ENCODE peak calls at places on chromosomes 7 and 10, in four cellular contexts. H is neuronal stem cell, W is IMR-90, U is mesendoderm. C is an unnamed sample.

GRCh38 chr10:17510242-17510908 is 56.0 kb upstream of the ST8SIA6 start:
- DNase-seq in W (no peak), U (no peak), H (no peak), C (peak)

GRCh38 chr10:5391780-5392179 is 12.8 kb downstream of the TUBAL3 start:
- DNase-seq in U (no peak), H (no peak), W (no peak), C (no peak)

GRCh38 chr7:21617916-21618390 is 75.1 kb downstream of the DNAH11 start:
- DNase-seq in W (peak), H (no peak), U (peak), C (peak)

GRCh38 chr7:106779877-106780276 is 85.2 kb upstream of the PIK3CG start:
- DNase-seq in W (no peak), H (no peak), U (peak), C (peak)

GRCh38 chr10:65945071-65945470 is 980.8 kb upstream of the LRRTM3 start:
- DNase-seq in H (no peak), W (no peak), U (no peak), C (no peak)

GRCh38 chr10:99809931-99810615 is 27.6 kb downstream of the ABCC2 start:
- DNase-seq in W (peak), U (no peak), H (no peak), C (no peak)

GRCh38 chr10:3887885-3888476 is 103.0 kb upstream of the KLF6 start:
- DNase-seq in U (peak), W (peak), H (peak), C (peak)

GRCh38 chr7:42097756-42098155 is 139.3 kb downstream of the GLI3 start:
- DNase-seq in W (peak), H (no peak), U (peak), C (peak)

GRCh38 chr10:13528875-13529713 is at the start of gene BEND7:
- DNase-seq in H (no peak), U (peak), W (peak), C (no peak)

GRCh38 chr7:155352076-155352752 is 54.5 kb downstream of the INSIG1 start:
- DNase-seq in U (no peak), H (no peak), W (no peak), C (no peak)

GRCh38 chr7:138916731-138917130 is 64.5 kb downstream of the KIAA1549 start:
- DNase-seq in H (no peak), U (no peak), W (no peak), C (no peak)

GRCh38 chr10:5709865-5710264 is 25.2 kb downstream of the TASOR2 start:
- DNase-seq in U (no peak), H (no peak), W (no peak), C (no peak)

GRCh38 chr7:131607291-131608111 is 51.1 kb upstream of the PODXL start:
- DNase-seq in W (no peak), H (no peak), U (peak), C (peak)

GRCh38 chr7:131605280-131605878 is 49.0 kb upstream of the PODXL start:
- DNase-seq in H (peak), U (peak), W (no peak), C (no peak)

GRCh38 chr7:131608112-131608498 is 51.7 kb upstream of the PODXL start:
- DNase-seq in W (no peak), U (peak), H (no peak), C (no peak)

GRCh38 chr7:131604841-131605279 is 48.4 kb upstream of the PODXL start:
- DNase-seq in W (peak), U (peak), H (no peak), C (peak)

GRCh38 chr7:131606346-131607290 is 50.2 kb upstream of the PODXL start:
- DNase-seq in U (peak), H (no peak), W (no peak), C (peak)
- H3K18ac ChIP-seq in U (peak), H (peak), W (no peak), C (no peak)

DNA sequence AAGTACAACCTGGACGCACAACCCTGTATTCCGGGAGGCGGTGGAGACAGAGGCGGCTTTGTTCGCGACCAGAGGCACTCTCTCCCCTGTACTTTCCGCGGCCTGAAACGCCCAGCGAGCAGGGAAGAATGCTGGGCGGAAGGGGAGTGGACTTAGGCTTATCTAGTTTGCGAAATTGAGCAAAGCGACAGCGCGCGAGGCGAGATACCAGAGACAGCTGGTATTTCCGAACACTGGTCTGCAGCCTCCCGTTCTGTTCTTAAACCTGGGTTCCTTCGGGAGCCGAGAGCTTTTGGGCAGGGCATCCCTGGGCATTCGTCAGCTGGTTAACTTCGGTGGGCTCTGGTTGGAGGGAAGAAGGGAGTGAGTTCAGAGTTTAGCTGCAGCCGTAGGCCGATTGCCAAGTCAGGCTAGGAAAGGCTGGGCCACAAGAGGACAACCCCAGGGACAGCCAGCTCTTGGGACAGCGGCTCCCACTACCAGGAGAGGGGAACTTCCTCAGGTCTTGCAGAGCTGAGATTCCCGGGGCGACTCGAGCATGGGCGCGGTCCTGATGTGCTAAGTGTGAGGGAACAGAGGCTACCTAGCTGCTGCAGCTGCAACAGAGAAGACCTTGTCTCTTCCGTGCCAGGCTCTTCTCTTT is 3.9 kb downstream of the HMX3 start:
- DNase-seq in W (peak), H (no peak), U (peak), C (no peak)
- H3K18ac ChIP-seq in W (no peak), H (peak), U (no peak), C (no peak)

GRCh38 chr10:131676971-131677421 is 223.8 kb upstream of the PPP2R2D start:
- DNase-seq in W (no peak), H (peak), U (peak), C (no peak)

GRCh38 chr10:131677671-131678070 is 223.1 kb upstream of the PPP2R2D start:
- DNase-seq in U (peak), W (no peak), H (no peak), C (no peak)

GRCh38 chr10:131675104-131675503 is 225.7 kb upstream of the PPP2R2D start:
- DNase-seq in H (no peak), U (no peak), W (no peak), C (no peak)

GRCh38 chr10:131676046-131676445 is 224.8 kb upstream of the PPP2R2D start:
- DNase-seq in H (no peak), W (no peak), U (no peak), C (no peak)

GRCh38 chr10:131676448-131676847 is 224.4 kb upstream of the PPP2R2D start:
- DNase-seq in U (no peak), H (no peak), W (no peak), C (no peak)
- H3K18ac ChIP-seq in U (no peak), H (peak), W (no peak), C (no peak)

GRCh38 chr7:70797109-70797514 is 334.8 kb upstream of the GALNT17 start:
- DNase-seq in H (no peak), U (peak), W (no peak), C (no peak)
- H3K18ac ChIP-seq in H (no peak), U (no peak), W (no peak), C (no peak)

DNA sequence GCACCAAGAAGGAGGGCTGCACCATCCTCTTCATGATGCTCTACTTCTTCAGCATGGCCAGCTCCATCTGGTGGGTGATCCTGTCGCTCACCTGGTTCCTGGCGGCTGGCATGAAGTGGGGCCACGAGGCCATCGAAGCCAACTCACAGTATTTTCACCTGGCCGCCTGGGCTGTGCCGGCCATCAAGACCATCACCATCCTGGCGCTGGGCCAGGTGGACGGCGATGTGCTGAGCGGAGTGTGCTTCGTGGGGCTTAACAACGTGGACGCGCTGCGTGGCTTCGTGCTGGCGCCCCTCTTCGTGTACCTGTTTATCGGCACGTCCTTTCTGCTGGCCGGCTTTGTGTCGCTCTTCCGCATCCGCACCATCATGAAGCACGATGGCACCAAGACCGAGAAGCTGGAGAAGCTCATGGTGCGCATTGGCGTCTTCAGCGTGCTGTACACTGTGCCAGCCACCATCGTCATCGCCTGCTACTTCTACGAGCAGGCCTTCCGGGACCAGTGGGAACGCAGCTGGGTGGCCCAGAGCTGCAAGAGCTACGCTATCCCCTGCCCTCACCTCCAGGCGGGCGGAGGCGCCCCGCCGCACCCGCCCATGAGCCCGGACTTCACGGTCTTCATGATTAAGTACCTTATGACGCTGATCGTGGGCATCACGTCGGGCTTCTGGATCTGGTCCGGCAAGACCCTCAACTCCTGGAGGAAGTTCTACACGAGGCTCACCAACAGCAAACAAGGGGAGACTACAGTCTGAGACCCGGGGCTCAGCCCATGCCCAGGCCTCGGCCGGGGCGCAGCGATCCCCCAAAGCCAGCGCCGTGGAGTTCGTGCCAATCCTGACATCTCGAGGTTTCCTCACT is 2.1 kb downstream of the FZD1 start:
- DNase-seq in U (no peak), H (no peak), W (peak), C (no peak)
- H3K18ac ChIP-seq in U (no peak), H (peak), W (peak), C (peak)

DNA sequence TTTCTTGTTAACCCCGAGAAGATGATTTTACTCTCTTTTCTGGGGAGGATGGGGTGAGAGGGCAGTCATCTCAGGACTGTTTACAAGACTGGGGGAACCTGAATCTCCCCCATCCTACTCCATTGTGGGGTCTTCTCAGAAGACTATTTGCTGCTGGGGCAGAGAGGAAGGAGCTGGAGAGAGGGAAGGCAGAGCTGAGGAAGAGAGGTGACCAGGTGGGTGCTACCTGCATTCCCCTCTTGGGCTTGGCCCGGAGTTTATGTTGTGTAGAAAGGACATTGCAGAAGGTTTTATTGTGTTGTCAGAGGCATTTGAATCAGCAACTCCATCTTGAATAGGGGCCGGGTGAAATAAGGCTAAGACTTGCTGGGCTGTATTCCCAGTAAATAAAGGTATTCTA is 247.1 kb upstream of the GALNT17 start:
- DNase-seq in W (no peak), H (no peak), U (no peak), C (no peak)
- H3K18ac ChIP-seq in W (no peak), H (no peak), U (no peak), C (no peak)

GRCh38 chr10:29948971-29949370 is 110.4 kb downstream of the JCAD start:
- DNase-seq in H (no peak), W (no peak), U (no peak), C (no peak)

GRCh38 chr10:29949411-29950011 is 109.9 kb downstream of the JCAD start:
- DNase-seq in U (no peak), H (no peak), W (peak), C (peak)

GRCh38 chr10:29947701-29948060 is 111.7 kb downstream of the JCAD start:
- DNase-seq in W (no peak), H (no peak), U (peak), C (no peak)

GRCh38 chr10:29946614-29946952 is 112.8 kb downstream of the JCAD start:
- DNase-seq in W (no peak), U (no peak), H (no peak), C (no peak)

GRCh38 chr10:29946953-29947700 is 112.3 kb downstream of the JCAD start:
- DNase-seq in W (peak), U (peak), H (no peak), C (peak)
- H3K18ac ChIP-seq in W (peak), U (no peak), H (no peak), C (no peak)

C was measured in trophoblast cell.